ENCODE peak calls at places on chromosomes 1 and 21, in six cellular contexts. Q is adrenal gland, T is right lobe of liver, O is Peyer's patch, V is K562, W is sigmoid colon. C is an unnamed sample. For H3K27me3 and H3K4me1, the result is how much of the 10 kb centered on the place peaks cover.

GRCh38 chr1:42436794-42437458 is 18.9 kb downstream of the ZMYND12 start:
- DNase-seq in V (no peak), O (no peak), W (no peak), Q (no peak), T (no peak), C (no peak)

GRCh38 chr1:97334454-97334853 is 586.4 kb downstream of the DPYD start:
- DNase-seq in W (no peak), Q (no peak), O (no peak), T (no peak), V (no peak), C (no peak)

GRCh38 chr21:45998276-45998701 is 16.7 kb downstream of the COL6A1 start:
- DNase-seq in V (no peak), W (peak), O (no peak), T (no peak), Q (peak), C (no peak)

GRCh38 chr1:220666349-220666748 is 23.8 kb upstream of the C1orf115 start:
- DNase-seq in T (no peak), V (no peak), W (no peak), O (no peak), Q (no peak), C (no peak)

GRCh38 chr1:86596253-86596652 is 49.4 kb downstream of the CLCA4 start:
- DNase-seq in Q (no peak), O (no peak), V (no peak), T (no peak), W (no peak), C (no peak)

GRCh38 chr21:38506606-38507331 is 8.5 kb upstream of the ERG start:
- DNase-seq in O (no peak), V (no peak), W (no peak), Q (no peak), T (no peak), C (no peak)

GRCh38 chr1:203085528-203086406 is at the start of gene MYOG:
- DNase-seq in Q (no peak), W (peak), O (no peak), T (no peak), V (no peak), C (no peak)

GRCh38 chr1:2194319-2194897 is at the start of gene FAAP20:
- DNase-seq in T (no peak), O (no peak), Q (no peak), V (peak), W (peak), C (peak)

GRCh38 chr1:8302181-8302681 is 15.7 kb upstream of the SLC45A1 start:
- DNase-seq in W (peak), O (no peak), Q (no peak), T (no peak), V (no peak), C (no peak)

GRCh38 chr1:193355179-193355578 is 168.8 kb upstream of the B3GALT2 start:
- DNase-seq in W (no peak), V (no peak), O (no peak), Q (no peak), T (no peak), C (no peak)

GRCh38 chr1:61338899-61339298 is 256.5 kb downstream of the NFIA start:
- DNase-seq in Q (no peak), O (no peak), T (no peak), W (no peak), V (no peak), C (no peak)
- H3K27me3 ChIP-seq in Q (under half), O (under half), T (under half), W (under half), V (under half), C (under half)

DNA sequence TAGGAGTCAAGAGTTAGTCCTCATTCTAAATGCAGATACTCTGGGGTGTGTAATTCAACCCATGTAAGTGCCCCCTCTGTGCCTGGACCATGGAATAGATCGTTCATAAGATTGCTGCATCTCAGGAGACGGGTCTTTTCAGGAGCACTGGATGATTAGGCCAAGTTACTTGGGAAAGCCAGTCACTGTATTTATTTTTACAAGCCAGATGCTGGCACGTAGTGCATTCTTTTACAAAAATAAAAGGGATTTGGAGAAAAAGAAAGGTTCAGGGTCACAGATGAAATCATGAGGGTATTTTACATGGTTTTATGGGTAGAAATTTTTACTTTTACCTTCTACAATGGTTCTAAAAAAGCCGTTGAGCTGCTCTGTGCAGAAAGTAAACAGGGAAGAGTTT is 102.6 kb upstream of the UBE2U start:
- DNase-seq in W (no peak), Q (no peak), T (no peak), V (no peak), O (no peak), C (no peak)
- TF ChIP-seq POLR2A in W (no peak), Q (no peak), T (no peak), V (no peak), O (no peak), C (no peak)

GRCh38 chr1:33347650-33347992 is 26.7 kb upstream of the A3GALT2 start:
- DNase-seq in T (no peak), Q (no peak), O (peak), W (peak), V (peak), C (no peak)

GRCh38 chr1:33348676-33349080 is 27.8 kb upstream of the A3GALT2 start:
- DNase-seq in O (no peak), W (peak), V (no peak), Q (no peak), T (no peak), C (no peak)

GRCh38 chr1:33349081-33349759 is 28.3 kb upstream of the A3GALT2 start:
- DNase-seq in T (peak), V (peak), O (peak), W (peak), Q (peak), C (peak)

GRCh38 chr1:33346921-33347649 is 26.2 kb upstream of the A3GALT2 start:
- DNase-seq in W (peak), O (peak), Q (peak), V (peak), T (no peak), C (no peak)

DNA sequence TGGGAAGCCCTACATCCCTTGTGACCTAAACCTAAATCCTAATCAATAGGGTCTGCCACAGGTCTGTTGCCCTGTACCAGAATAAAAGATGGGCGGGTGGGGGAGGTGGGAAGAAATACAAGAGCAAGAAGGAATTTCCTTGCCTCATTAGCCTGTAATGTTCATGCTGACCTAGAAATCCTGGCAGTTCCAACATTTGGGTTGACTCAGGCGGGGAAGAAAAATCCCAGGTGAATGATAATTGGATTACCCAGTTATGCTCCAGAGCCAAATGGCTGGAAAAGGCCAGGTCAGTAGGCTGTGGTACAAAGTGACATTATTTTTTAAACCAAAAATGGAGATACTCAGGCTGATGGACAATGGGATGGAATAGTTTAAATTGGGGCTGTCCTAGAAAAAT is 27.3 kb upstream of the A3GALT2 start:
- DNase-seq in Q (no peak), W (peak), V (peak), O (no peak), T (no peak), C (no peak)
- H3K4me1 ChIP-seq in Q (half or more), W (under half), V (under half), O (under half), T (under half), C (under half)

DNA sequence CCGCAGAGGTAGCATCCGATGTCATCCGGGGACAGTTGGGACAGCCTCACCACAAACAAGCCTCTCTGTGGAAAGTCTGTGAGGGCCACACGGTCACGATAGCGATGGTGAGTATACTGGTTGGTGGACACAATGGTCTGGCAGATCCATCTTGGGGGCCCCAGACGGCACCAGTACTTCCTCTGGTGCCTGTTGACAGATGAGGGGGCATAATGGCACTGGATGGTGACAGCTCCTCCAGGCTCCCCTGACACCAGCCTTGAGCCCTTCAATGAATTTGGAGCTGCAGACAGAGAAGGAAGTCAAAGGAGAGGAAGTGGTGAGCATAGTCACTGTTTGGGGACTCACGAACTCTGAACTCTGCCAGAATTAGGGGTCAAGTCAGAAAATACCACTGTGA is 8.0 kb downstream of the FCAMR start:
- DNase-seq in Q (no peak), W (no peak), T (no peak), V (no peak), O (no peak), C (no peak)
- H3K27me3 ChIP-seq in Q (under half), W (under half), T (under half), V (under half), O (under half), C (under half)

C was measured in prostate gland.